ENCODE peak calls at places on chromosomes 12 and 14, in nine cellular contexts. X is LoVo, K is trophoblast cell, Q is epithelial cell of esophagus, R is fibroblast of pulmonary artery, N is Peyer's patch, H is head of caudate nucleus, T is foreskin fibroblast, U is AG09319. O is an unnamed sample.

GRCh38 chr12:30795660-30796507 is 41.1 kb upstream of the CAPRIN2 start:
- DNase-seq in H (peak; percentile 66), R (peak; percentile 87), Q (peak; percentile 73), U (no peak), N (peak; percentile 22), T (peak; percentile 93), K (peak; percentile 17), X (peak; percentile 78), O (no peak)

GRCh38 chr12:62840311-62840710 is 94.6 kb downstream of the PPM1H start:
- DNase-seq in Q (peak; percentile 76), T (peak; percentile 38), X (no peak), N (no peak), H (no peak), R (no peak), K (no peak), U (no peak), O (no peak)

GRCh38 chr12:93612719-93613228 is 40.3 kb downstream of the SOCS2 start:
- DNase-seq in R (no peak), T (no peak), K (no peak), X (no peak), U (no peak), H (no peak), Q (no peak), N (no peak), O (peak; percentile 69)

GRCh38 chr14:100640481-100641273 is 53.5 kb upstream of the BEGAIN start:
- DNase-seq in Q (no peak), U (no peak), N (peak; percentile 62), K (no peak), X (no peak), H (no peak), R (no peak), T (no peak), O (no peak)

GRCh38 chr12:121804417-121805111 is 755 bp downstream of the SETD1B start:
- DNase-seq in R (no peak), X (no peak), K (peak; percentile 56), T (peak; percentile 64), Q (peak; percentile 42), H (peak; percentile 64), U (no peak), N (peak; percentile 72), O (no peak)

GRCh38 chr14:77659822-77660221 is 43.4 kb upstream of the SPTLC2 start:
- DNase-seq in U (no peak), H (no peak), Q (no peak), K (peak; percentile 34), R (no peak), X (no peak), N (no peak), T (no peak), O (no peak)

GRCh38 chr12:122031342-122032216 is 9.9 kb downstream of the BCL7A start:
- DNase-seq in T (peak; percentile 58), N (peak; percentile 51), U (no peak), H (peak; percentile 80), Q (peak; percentile 47), X (peak; percentile 38), K (peak; percentile 51), R (peak; percentile 39), O (no peak)

GRCh38 chr12:20455001-20455706 is 86.8 kb downstream of the PDE3A start:
- DNase-seq in T (peak; percentile 12), X (no peak), K (no peak), Q (no peak), H (no peak), U (no peak), N (no peak), R (no peak), O (no peak)

GRCh38 chr12:65962921-65963883 is 138.9 kb downstream of the HMGA2 start:
- DNase-seq in R (no peak), X (no peak), T (peak; percentile 57), H (peak; percentile 54), Q (peak; percentile 51), U (no peak), N (no peak), K (peak; percentile 37), O (no peak)